ENCODE peak calls at places on chromosome 7, in nine cellular contexts. C, T, G, E, H, B, J, O and F are unnamed samples.

GRCh38 chr7:44534087-44534486 is 7.0 kb downstream of the NPC1L1 start:
- DNase-seq in T (no peak), B (no peak), E (no peak), J (no peak), H (no peak), G (no peak), O (no peak), C (no peak), F (peak)

GRCh38 chr7:133434246-133434865 is 181.5 kb downstream of the EXOC4 start:
- DNase-seq in B (peak), O (no peak), J (no peak), C (no peak), H (no peak), T (no peak), G (peak), E (peak), F (peak)

GRCh38 chr7:135180122-135180521 is 9.6 kb upstream of the CYREN start:
- DNase-seq in O (no peak), T (no peak), E (no peak), B (no peak), C (no peak), G (no peak), J (no peak), H (no peak), F (no peak)

GRCh38 chr7:2283074-2283473 is 31.2 kb downstream of the SNX8 start:
- DNase-seq in H (no peak), B (no peak), C (no peak), J (no peak), O (no peak), T (no peak), E (no peak), G (no peak), F (no peak)

GRCh38 chr7:27199820-27200760 is at the start of gene HOXA13:
- DNase-seq in B (peak), E (peak), G (peak), T (no peak), C (no peak), O (peak), J (no peak), H (no peak), F (peak)

GRCh38 chr7:119377-120163 is 72.8 kb upstream of the FAM20C start:
- DNase-seq in B (peak), E (no peak), C (peak), O (no peak), J (no peak), T (no peak), H (no peak), G (no peak), F (no peak)

GRCh38 chr7:7705316-7705715 is 13.1 kb downstream of the RPA3 start:
- DNase-seq in E (no peak), C (no peak), H (no peak), B (no peak), G (no peak), O (no peak), T (no peak), J (no peak), F (no peak)

GRCh38 chr7:6330657-6331056 is 58.2 kb upstream of the CYTH3 start:
- DNase-seq in O (no peak), H (no peak), E (no peak), G (no peak), J (no peak), T (no peak), C (no peak), B (no peak), F (no peak)

GRCh38 chr7:2051708-2052656 is 180.8 kb downstream of the MAD1L1 start:
- DNase-seq in C (no peak), G (no peak), B (no peak), H (no peak), E (peak), J (no peak), T (no peak), O (no peak), F (peak)

GRCh38 chr7:130352335-130353074 is 7.9 kb downstream of the CPA5 start:
- DNase-seq in H (no peak), C (no peak), J (no peak), E (peak), B (peak), T (no peak), O (no peak), G (no peak), F (peak)

GRCh38 chr7:28169166-28169713 is 11.4 kb downstream of the JAZF1 start:
- DNase-seq in E (no peak), H (no peak), J (no peak), O (no peak), G (no peak), T (no peak), B (peak), C (no peak), F (no peak)

GRCh38 chr7:82331234-82331633 is 112.3 kb downstream of the CACNA2D1 start:
- DNase-seq in H (no peak), J (no peak), E (no peak), B (no peak), C (no peak), T (no peak), G (no peak), O (no peak), F (no peak)

GRCh38 chr7:119931230-119931824 is 341.6 kb upstream of the KCND2 start:
- DNase-seq in H (no peak), C (no peak), B (no peak), T (no peak), E (no peak), J (no peak), G (no peak), O (no peak), F (no peak)

GRCh38 chr7:118305686-118306085 is 81.2 kb downstream of the ANKRD7 start:
- DNase-seq in T (no peak), C (no peak), E (no peak), B (no peak), H (no peak), O (no peak), J (no peak), G (peak), F (peak)

GRCh38 chr7:69395072-69395714 is 203.1 kb upstream of the AUTS2 start:
- DNase-seq in C (no peak), H (no peak), G (no peak), J (no peak), O (peak), B (peak), T (peak), E (no peak), F (no peak)

GRCh38 chr7:107090452-107090851 is 45.9 kb downstream of the PRKAR2B start:
- DNase-seq in B (no peak), T (no peak), O (no peak), G (no peak), E (peak), J (no peak), H (no peak), C (no peak), F (peak)

GRCh38 chr7:128841961-128842673 is 11.9 kb downstream of the FLNC start:
- DNase-seq in C (no peak), J (peak), G (peak), B (peak), H (peak), O (no peak), E (no peak), T (no peak), F (peak)

GRCh38 chr7:51817694-51818093 is 501.1 kb upstream of the COBL start:
- DNase-seq in B (no peak), G (no peak), E (no peak), H (no peak), O (no peak), J (no peak), C (no peak), T (no peak), F (no peak)

GRCh38 chr7:149714081-149714909 is 59.1 kb downstream of the ZNF467 start:
- DNase-seq in O (peak), T (no peak), H (peak), G (peak), B (peak), E (peak), C (peak), J (peak), F (peak)

GRCh38 chr7:25857376-25858067 is 294.5 kb upstream of the NFE2L3 start:
- DNase-seq in B (peak), J (no peak), G (no peak), C (peak), T (no peak), O (no peak), H (no peak), E (peak), F (peak)

GRCh38 chr7:101555921-101556275 is 73.2 kb downstream of the MYL10 start:
- DNase-seq in E (no peak), H (no peak), G (no peak), O (no peak), B (no peak), C (no peak), J (no peak), T (no peak), F (no peak)

GRCh38 chr7:80681272-80681885 is 42.9 kb downstream of the CD36 start:
- DNase-seq in B (peak), O (no peak), H (no peak), E (peak), J (no peak), T (no peak), G (peak), C (no peak), F (peak)

GRCh38 chr7:45702751-45703150 is 128.6 kb downstream of the ADCY1 start:
- DNase-seq in B (no peak), O (no peak), C (no peak), T (no peak), H (no peak), G (no peak), J (no peak), E (no peak), F (no peak)

GRCh38 chr7:3063016-3063753 is 19.5 kb upstream of the CARD11 start:
- DNase-seq in B (peak), T (no peak), C (no peak), E (no peak), O (no peak), G (no peak), H (no peak), J (peak), F (no peak)

GRCh38 chr7:157124655-157125054 is 14.1 kb upstream of the UBE3C start:
- DNase-seq in O (no peak), H (no peak), E (no peak), C (no peak), J (no peak), G (no peak), B (no peak), T (no peak), F (no peak)

GRCh38 chr7:92135100-92135429 is 788 bp upstream of the CYP51A1 start:
- DNase-seq in J (peak), B (peak), H (no peak), T (no peak), G (no peak), E (peak), C (peak), O (no peak), F (peak)

GRCh38 chr7:100476903-100477870 is 1.8 kb downstream of the TSC22D4 start:
- DNase-seq in E (no peak), J (peak), G (no peak), C (peak), T (no peak), H (no peak), O (no peak), B (no peak), F (no peak)

GRCh38 chr7:55074008-55074499 is 55.2 kb downstream of the EGFR start:
- DNase-seq in H (peak), G (peak), J (peak), C (no peak), E (peak), T (no peak), B (peak), O (peak), F (peak)

GRCh38 chr7:107890493-107890961 is 456 bp upstream of the DLD start:
- DNase-seq in C (peak), G (no peak), E (no peak), B (no peak), J (no peak), O (no peak), H (no peak), T (no peak), F (peak)

GRCh38 chr7:116249969-116250553 is 39.7 kb downstream of the TES start:
- DNase-seq in J (no peak), B (peak), O (no peak), C (no peak), E (peak), T (no peak), H (no peak), G (peak), F (peak)

GRCh38 chr7:94301024-94301588 is 93.6 kb upstream of the COL1A2 start:
- DNase-seq in G (peak), O (peak), H (no peak), B (peak), J (no peak), T (no peak), C (peak), E (no peak), F (peak)

GRCh38 chr7:2736411-2736914 is 48.5 kb downstream of the AMZ1 start:
- DNase-seq in B (no peak), E (no peak), G (no peak), C (peak), T (no peak), O (no peak), J (no peak), H (no peak), F (no peak)

GRCh38 chr7:44215531-44215930 is 14.8 kb downstream of the YKT6 start:
- DNase-seq in B (no peak), J (no peak), C (no peak), G (no peak), H (no peak), E (no peak), O (no peak), T (no peak), F (peak)

GRCh38 chr7:17769918-17770317 is 170.4 kb downstream of the SNX13 start:
- DNase-seq in J (peak), E (peak), B (peak), H (no peak), T (no peak), G (peak), C (peak), O (peak), F (peak)

GRCh38 chr7:12490105-12490688 is 80.3 kb upstream of the SCIN start:
- DNase-seq in B (peak), H (no peak), G (peak), J (no peak), O (no peak), E (peak), T (no peak), C (no peak), F (peak)